ENCODE peak calls at places on chromosomes 7 and 10, in four cellular contexts. P, H, Y and R are unnamed samples.

GRCh38 chr7:27133409-27134157 is 3.0 kb upstream of the HOXA4 start:
- DNase-seq in P (no peak), H (no peak), Y (no peak), R (no peak)

GRCh38 chr10:122780391-122780790 is 65.3 kb downstream of the CUZD1 start:
- DNase-seq in P (no peak), H (no peak), Y (no peak), R (no peak)

GRCh38 chr10:44245601-44245938 is 139.3 kb downstream of the CXCL12 start:
- DNase-seq in P (no peak), H (no peak), Y (no peak), R (no peak)

GRCh38 chr7:74272305-74273038 is 16.7 kb upstream of the CLIP2 start:
- DNase-seq in P (no peak), H (no peak), Y (peak; percentile 88), R (no peak)

GRCh38 chr10:61978965-61979364 is 77.5 kb downstream of the ARID5B start:
- DNase-seq in P (no peak), H (no peak), Y (no peak), R (no peak)

GRCh38 chr7:116782177-116782711 is 80.1 kb upstream of the CAPZA2 start:
- DNase-seq in P (no peak), H (no peak), Y (peak; percentile 82), R (no peak)

GRCh38 chr7:74027683-74028320 is at the start of gene ELN:
- DNase-seq in P (no peak), H (peak; percentile 47), Y (peak; percentile 23), R (no peak)

GRCh38 chr7:112086496-112087254 is 119.5 kb downstream of the DOCK4 start:
- DNase-seq in P (no peak), H (no peak), Y (no peak), R (no peak)

GRCh38 chr7:50229964-50230363 is 74.6 kb upstream of the IKZF1 start:
- DNase-seq in P (no peak), H (no peak), Y (no peak), R (no peak)

GRCh38 chr7:33459340-33459751 is 330.0 kb downstream of the BBS9 start:
- DNase-seq in P (no peak), H (no peak), Y (peak; percentile 70), R (no peak)

GRCh38 chr10:11085545-11085944 is 67.9 kb downstream of the CELF2 start:
- DNase-seq in P (no peak), H (no peak), Y (no peak), R (no peak)

GRCh38 chr7:103140061-103140460 is 8.8 kb downstream of the NAPEPLD start:
- DNase-seq in P (no peak), H (no peak), Y (no peak), R (no peak)

GRCh38 chr10:132571565-132572544 is 34.3 kb downstream of the INPP5A start:
- DNase-seq in P (no peak), H (no peak), Y (peak; percentile 91), R (peak; percentile 81)

GRCh38 chr10:78868861-78869260 is 199.9 kb upstream of the ZMIZ1 start:
- DNase-seq in P (no peak), H (no peak), Y (peak; percentile 35), R (no peak)

GRCh38 chr7:96093435-96093834 is 228.5 kb downstream of the SLC25A13 start:
- DNase-seq in P (no peak), H (no peak), Y (no peak), R (no peak)

GRCh38 chr7:155395176-155395797 is 62.6 kb upstream of the EN2 start:
- DNase-seq in P (no peak), H (no peak), Y (no peak), R (no peak)

GRCh38 chr7:10483671-10484070 is 490.0 kb upstream of the PHF14 start:
- DNase-seq in P (no peak), H (no peak), Y (no peak), R (no peak)

GRCh38 chr7:36079446-36080025 is 73.5 kb upstream of the EEPD1 start:
- DNase-seq in P (no peak), H (no peak), Y (no peak), R (no peak)

GRCh38 chr10:120987359-120987758 is 136.2 kb downstream of the WDR11 start:
- DNase-seq in P (no peak), H (no peak), Y (no peak), R (no peak)

GRCh38 chr10:129615921-129616525 is 149.0 kb downstream of the MGMT start:
- DNase-seq in P (no peak), H (no peak), Y (no peak), R (no peak)